ENCODE peak calls at places on chromosomes 3 and 15, in ten cellular contexts. F, C, H, B, Q, R, O, L, E and D are unnamed samples.

GRCh38 chr15:61748529-61748928 is 311.7 kb downstream of the VPS13C start:
- DNase-seq in F (no peak), C (no peak), H (no peak), B (no peak), Q (no peak), R (no peak), O (no peak), L (no peak), E (no peak), D (no peak)

GRCh38 chr3:126270145-126270811 is 86.9 kb downstream of the KLF15 start:
- DNase-seq in F (no peak), C (peak; percentile 66), H (peak; percentile 54), B (no peak), Q (peak; percentile 78), R (no peak), O (peak; percentile 92), L (peak; percentile 56), E (peak; percentile 81), D (peak; percentile 85)

GRCh38 chr15:53446376-53446775 is 313.1 kb downstream of the WDR72 start:
- DNase-seq in F (no peak), C (no peak), H (no peak), B (no peak), Q (no peak), R (no peak), O (peak; percentile 59), L (no peak), E (no peak), D (no peak)

GRCh38 chr3:6861331-6861988 is 545 bp downstream of the GRM7 start:
- DNase-seq in F (no peak), C (no peak), H (no peak), B (no peak), Q (no peak), R (no peak), O (peak; percentile 54), L (peak; percentile 37), E (no peak), D (peak; percentile 62)

GRCh38 chr3:84906065-84906464 is 52.7 kb upstream of the CADM2 start:
- DNase-seq in F (no peak), C (no peak), H (no peak), B (no peak), Q (no peak), R (no peak), O (no peak), L (no peak), E (no peak), D (no peak)

GRCh38 chr3:127887321-127887720 is 27.7 kb upstream of the KBTBD12 start:
- DNase-seq in F (no peak), C (no peak), H (no peak), B (no peak), Q (no peak), R (no peak), O (no peak), L (peak; percentile 39), E (no peak), D (no peak)

GRCh38 chr3:81097894-81098293 is 663.6 kb downstream of the GBE1 start:
- DNase-seq in F (no peak), C (no peak), H (no peak), B (no peak), Q (no peak), R (no peak), O (no peak), L (no peak), E (no peak), D (no peak)

GRCh38 chr15:84599906-84600305 is 903 bp upstream of the ZSCAN2 start:
- DNase-seq in F (no peak), C (no peak), H (no peak), B (no peak), Q (no peak), R (no peak), O (no peak), L (no peak), E (no peak), D (no peak)

GRCh38 chr3:66406841-66407240 is 94.0 kb downstream of the LRIG1 start:
- DNase-seq in F (no peak), C (no peak), H (no peak), B (no peak), Q (no peak), R (no peak), O (peak; percentile 25), L (no peak), E (no peak), D (no peak)

GRCh38 chr3:39193391-39193790 is 996 bp upstream of the XIRP1 start:
- DNase-seq in F (no peak), C (no peak), H (no peak), B (no peak), Q (no peak), R (no peak), O (no peak), L (peak; percentile 48), E (no peak), D (no peak)

GRCh38 chr3:114093596-114093995 is 37.1 kb downstream of the QTRT2 start:
- DNase-seq in F (no peak), C (no peak), H (peak; percentile 85), B (no peak), Q (no peak), R (no peak), O (no peak), L (peak; percentile 80), E (peak; percentile 14), D (no peak)

GRCh38 chr3:97882975-97883598 is 61.3 kb downstream of the CRYBG3 start:
- DNase-seq in F (peak; percentile 26), C (no peak), H (peak; percentile 65), B (no peak), Q (no peak), R (no peak), O (no peak), L (peak; percentile 73), E (peak; percentile 35), D (no peak)

GRCh38 chr3:52524752-52525661 is 8.7 kb downstream of the NT5DC2 start:
- DNase-seq in F (no peak), C (no peak), H (no peak), B (no peak), Q (no peak), R (no peak), O (peak; percentile 56), L (no peak), E (no peak), D (peak; percentile 49)

GRCh38 chr15:33113666-33114483 is 80.6 kb downstream of the FMN1 start:
- DNase-seq in F (no peak), C (no peak), H (no peak), B (no peak), Q (no peak), R (no peak), O (no peak), L (no peak), E (no peak), D (no peak)

GRCh38 chr3:152193673-152194267 is 75.0 kb upstream of the MBNL1 start:
- DNase-seq in F (peak; percentile 51), C (no peak), H (no peak), B (no peak), Q (no peak), R (no peak), O (no peak), L (no peak), E (no peak), D (no peak)

GRCh38 chr3:130242850-130243569 is 102.5 kb upstream of the COL6A5 start:
- DNase-seq in F (no peak), C (no peak), H (peak; percentile 2), B (no peak), Q (peak; percentile 15), R (no peak), O (no peak), L (no peak), E (no peak), D (no peak)

GRCh38 chr3:151896662-151897012 is 23.2 kb downstream of the SUCNR1 start:
- DNase-seq in F (no peak), C (no peak), H (peak; percentile 29), B (no peak), Q (no peak), R (no peak), O (no peak), L (peak; percentile 57), E (no peak), D (no peak)

GRCh38 chr15:57054351-57054750 is 135.9 kb downstream of the TCF12 start:
- DNase-seq in F (no peak), C (no peak), H (no peak), B (no peak), Q (no peak), R (no peak), O (no peak), L (no peak), E (no peak), D (no peak)

GRCh38 chr3:134406331-134407246 is 32.3 kb upstream of the AMOTL2 start:
- DNase-seq in F (no peak), C (peak; percentile 78), H (no peak), B (no peak), Q (peak; percentile 85), R (no peak), O (peak; percentile 79), L (no peak), E (no peak), D (peak; percentile 83)

GRCh38 chr3:10758304-10759037 is 57.6 kb upstream of the SLC6A11 start:
- DNase-seq in F (peak; percentile 53), C (peak; percentile 65), H (peak; percentile 76), B (peak; percentile 8), Q (peak; percentile 90), R (peak; percentile 19), O (peak; percentile 74), L (peak; percentile 40), E (peak; percentile 27), D (no peak)